ENCODE peak calls at places on chromosomes 11 and 22, in four cellular contexts. Y, U, P and H are unnamed samples.

GRCh38 chr22:48635825-48636224 is 1191.8 kb downstream of the BRD1 start:
- DNase-seq in U (no peak), P (no peak), Y (no peak), H (no peak)

GRCh38 chr22:21051836-21052400 is 6.2 kb downstream of the LRRC74B start:
- DNase-seq in U (no peak), P (peak; percentile 21), Y (no peak), H (no peak)

GRCh38 chr11:507727-508515 is 879 bp upstream of the RNH1 start:
- DNase-seq in U (no peak), P (no peak), Y (no peak), H (no peak)

GRCh38 chr22:42077486-42078125 is 1.9 kb upstream of the SMDT1 start:
- DNase-seq in Y (no peak), P (no peak), U (no peak), H (no peak)

GRCh38 chr11:63767415-63768231 is 952 bp downstream of the ZFTA start:
- DNase-seq in U (peak; percentile 96), P (peak; percentile 82), Y (peak; percentile 87), H (peak; percentile 73)

GRCh38 chr11:29996016-29996415 is 20.8 kb downstream of the KCNA4 start:
- DNase-seq in P (no peak), Y (no peak), U (no peak), H (no peak)

GRCh38 chr11:69413015-69413801 is 68.3 kb upstream of the LINC01488 start:
- DNase-seq in U (no peak), Y (no peak), P (no peak), H (no peak)

GRCh38 chr11:21048626-21049025 is 379.2 kb downstream of the NELL1 start:
- DNase-seq in Y (no peak), P (no peak), U (no peak), H (no peak)

GRCh38 chr22:43567691-43568308 is 156.0 kb downstream of the MPPED1 start:
- DNase-seq in U (no peak), P (peak; percentile 2), Y (peak; percentile 3), H (no peak)

GRCh38 chr11:112345708-112346107 is 85.0 kb upstream of the PLET1 start:
- DNase-seq in U (peak; percentile 13), Y (no peak), P (no peak), H (no peak)

GRCh38 chr11:27963370-27963769 is 144.6 kb downstream of the KIF18A start:
- DNase-seq in P (peak; percentile 12), Y (no peak), U (no peak), H (no peak)

GRCh38 chr11:57650739-57651090 is 1.0 kb upstream of the YPEL4 start:
- DNase-seq in U (no peak), Y (no peak), P (no peak), H (no peak)

GRCh38 chr11:12356944-12357655 is 20.3 kb upstream of the PARVA start:
- DNase-seq in P (no peak), U (no peak), Y (no peak), H (no peak)

GRCh38 chr22:48321986-48322545 is 1505.6 kb downstream of the BRD1 start:
- DNase-seq in P (no peak), U (no peak), Y (no peak), H (no peak)

GRCh38 chr11:27459191-27459590 is 13.4 kb downstream of the LGR4 start:
- DNase-seq in Y (no peak), U (no peak), P (no peak), H (no peak)

GRCh38 chr11:122108192-122108799 is 7.7 kb downstream of the BLID start:
- DNase-seq in U (peak; percentile 71), P (no peak), Y (peak; percentile 73), H (peak; percentile 60)

GRCh38 chr22:25774575-25775026 is 32.6 kb downstream of the MYO18B start:
- DNase-seq in P (no peak), U (peak; percentile 71), Y (no peak), H (no peak)
- TF ChIP-seq CTCF in P (peak; percentile 26), U (peak; percentile 82), Y (peak; percentile 53), H (peak; percentile 26)

DNA sequence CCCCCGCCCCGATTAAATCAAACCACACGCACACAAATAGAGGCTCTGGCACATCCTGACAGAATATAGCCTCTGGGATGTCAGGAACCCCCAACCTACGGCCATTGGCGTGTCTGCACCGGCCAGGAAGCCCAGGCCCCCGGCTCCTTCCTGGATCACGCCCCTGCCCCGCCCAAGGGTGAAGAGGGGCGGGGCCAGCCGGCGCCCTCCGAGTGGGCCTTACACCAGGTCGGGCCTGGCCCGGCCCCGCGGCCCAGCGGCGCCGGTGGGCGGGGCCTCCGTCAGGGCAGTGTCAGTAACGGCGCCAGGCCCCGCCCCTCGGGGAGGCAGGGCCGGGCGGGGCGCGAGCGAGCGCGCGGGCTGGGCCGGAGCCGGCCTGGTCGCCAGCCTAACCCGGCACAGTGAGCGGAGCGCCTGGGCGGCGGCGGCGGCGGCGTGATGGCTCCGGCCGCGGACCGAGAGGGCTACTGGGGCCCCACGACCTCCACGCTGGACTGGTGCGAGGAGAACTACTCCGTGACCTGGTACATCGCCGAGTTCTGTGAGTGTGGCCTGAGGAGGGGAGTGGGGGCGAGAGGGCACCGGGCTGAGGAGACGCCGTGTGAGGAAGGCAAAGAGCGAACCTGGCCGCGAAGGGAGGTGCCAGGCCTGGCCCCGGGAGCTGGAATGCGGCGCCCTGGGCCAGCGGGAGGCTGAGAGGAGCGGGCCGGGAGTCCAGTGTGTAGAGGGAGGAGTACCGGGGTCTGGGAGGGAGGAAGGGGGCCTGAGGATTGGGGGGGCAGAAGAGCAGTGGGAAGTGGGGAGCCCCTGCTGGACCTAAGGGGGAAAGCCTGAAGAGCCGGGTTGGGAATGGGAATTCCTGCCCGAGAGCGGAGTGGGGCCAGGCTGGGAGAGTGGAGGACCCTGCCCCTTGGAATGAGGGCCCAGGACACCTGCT is at the start of gene ACER3:
- DNase-seq in Y (peak; percentile 96), U (peak; percentile 98), P (peak; percentile 82), H (peak; percentile 89)
- TF ChIP-seq CTCF in Y (peak; percentile 27), U (peak; percentile 44), P (peak; percentile 19), H (peak; percentile 22)

DNA sequence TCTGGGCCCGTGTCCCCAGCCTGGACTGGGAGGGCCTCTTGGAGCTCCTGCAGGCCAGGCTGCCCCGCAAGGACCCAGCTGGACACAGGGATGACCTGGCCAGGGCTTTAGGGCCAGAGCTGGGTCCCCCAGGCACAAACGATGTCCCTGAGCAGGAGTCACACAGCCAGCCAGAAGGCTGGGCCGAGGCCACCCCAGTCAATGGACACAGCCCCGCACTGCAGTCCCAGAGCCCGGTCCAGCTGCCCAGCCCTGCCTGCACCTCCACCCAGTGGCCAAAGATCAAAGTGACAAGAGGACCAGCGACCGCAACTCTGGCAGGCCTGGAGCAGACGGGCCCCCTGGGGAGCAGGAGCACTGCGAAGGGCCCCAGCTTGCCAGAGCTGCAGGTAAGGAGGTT is 38.2 kb downstream of the TRIOBP start:
- DNase-seq in Y (no peak), P (no peak), U (peak; percentile 84), H (no peak)
- TF ChIP-seq CTCF in Y (peak; percentile 27), P (peak; percentile 23), U (peak; percentile 66), H (peak; percentile 18)

GRCh38 chr11:72789493-72790131 is 4.2 kb downstream of the STARD10 start:
- DNase-seq in P (peak; percentile 72), U (peak; percentile 0), Y (peak; percentile 61), H (peak; percentile 24)

GRCh38 chr11:72788250-72788649 is 5.6 kb downstream of the STARD10 start:
- DNase-seq in Y (no peak), U (peak; percentile 1), P (no peak), H (no peak)

GRCh38 chr11:72784662-72785061 is 9.2 kb downstream of the STARD10 start:
- DNase-seq in U (peak; percentile 0), P (no peak), Y (no peak), H (no peak)

GRCh38 chr11:72786305-72787261 is 7.3 kb downstream of the STARD10 start:
- DNase-seq in U (peak; percentile 0), P (no peak), Y (no peak), H (no peak)

DNA sequence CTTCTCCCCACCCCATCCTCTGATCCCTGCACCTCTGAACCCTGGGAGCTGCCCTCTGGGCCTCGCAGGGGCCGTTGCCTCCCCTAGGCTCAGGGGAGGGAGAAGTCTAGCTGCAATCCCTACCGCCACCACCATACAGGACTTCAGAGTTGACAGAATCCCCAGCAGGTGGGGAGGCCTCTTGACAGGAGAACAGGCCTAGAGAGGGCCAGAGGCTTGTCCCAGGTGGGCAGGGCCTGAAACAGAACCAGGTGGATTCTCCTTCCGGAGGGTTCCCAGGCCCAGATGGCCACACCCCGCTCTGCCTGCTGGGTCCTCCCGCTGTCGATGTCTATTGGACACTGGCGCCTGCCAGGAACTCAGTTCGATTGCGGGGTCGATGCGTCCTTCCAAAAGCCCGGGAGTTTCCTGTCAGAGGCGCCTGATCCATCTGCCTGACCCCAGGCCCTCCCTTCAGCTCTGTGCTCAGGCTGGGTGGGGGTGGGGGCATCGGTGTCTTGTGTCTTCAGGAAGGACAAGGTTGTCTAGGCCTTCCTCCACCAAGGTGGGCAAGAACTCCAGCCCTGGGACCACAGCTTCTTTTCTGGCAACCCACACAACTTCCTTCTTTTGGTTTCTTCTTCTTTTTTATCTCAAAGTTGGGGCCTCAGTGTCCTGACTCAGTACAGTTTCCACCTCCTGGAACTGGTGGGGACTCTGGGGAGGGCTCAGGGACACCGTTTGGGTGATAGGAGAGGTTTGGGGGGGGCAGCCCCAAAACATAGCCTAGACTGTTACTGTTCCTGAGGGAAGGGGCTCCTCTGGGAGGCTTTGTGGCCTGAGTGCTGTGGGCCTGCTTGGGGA is 6.4 kb downstream of the STARD10 start:
- DNase-seq in U (peak; percentile 70), Y (no peak), P (no peak), H (no peak)
- TF ChIP-seq CTCF in U (peak; percentile 42), Y (no peak), P (no peak), H (no peak)

DNA sequence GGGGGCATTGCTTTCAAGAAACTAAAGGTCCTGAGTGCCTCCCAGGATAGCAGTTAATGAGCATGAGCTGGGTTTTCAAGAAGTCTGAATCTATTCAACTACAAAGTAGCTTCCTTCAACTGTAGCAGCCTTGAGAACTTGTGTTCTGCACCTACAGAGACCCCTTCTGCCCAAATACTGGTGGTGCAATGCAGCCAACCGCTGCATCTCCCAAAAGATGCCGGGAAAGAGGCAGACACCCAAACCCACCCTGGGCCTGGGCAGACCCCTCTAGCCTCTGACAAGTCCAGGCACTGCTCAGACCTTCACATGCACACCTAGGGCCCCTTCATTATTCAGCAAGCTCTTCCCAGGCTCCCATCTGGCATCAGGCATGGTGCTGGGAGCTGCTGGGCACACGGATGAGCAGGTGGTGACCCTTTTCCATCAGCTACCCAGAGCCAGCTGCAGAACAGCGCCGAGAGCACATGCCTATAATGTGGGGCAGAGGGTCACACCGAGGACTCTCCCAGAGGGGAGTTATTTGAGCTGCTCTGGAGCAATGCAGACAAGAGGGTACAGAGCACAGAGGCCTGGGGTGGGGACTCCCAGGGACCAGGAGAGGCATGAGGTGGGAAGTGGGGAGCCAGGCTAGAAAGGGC is 44.9 kb upstream of the ETS1 start:
- DNase-seq in U (peak; percentile 80), P (peak; percentile 60), Y (peak; percentile 75), H (peak; percentile 49)
- TF ChIP-seq CTCF in U (peak; percentile 70), P (peak; percentile 72), Y (peak; percentile 76), H (peak; percentile 51)

GRCh38 chr11:66143264-66143566 is 73.1 kb downstream of the PACS1 start:
- DNase-seq in Y (no peak), U (no peak), P (no peak), H (no peak)
- TF ChIP-seq CTCF in Y (no peak), U (no peak), P (no peak), H (no peak)

GRCh38 chr11:97722721-97723120 is 1298.0 kb upstream of the CNTN5 start:
- DNase-seq in U (no peak), P (peak; percentile 24), Y (no peak), H (no peak)

GRCh38 chr11:97717922-97718321 is 1302.8 kb upstream of the CNTN5 start:
- DNase-seq in P (no peak), U (no peak), Y (no peak), H (no peak)

DNA sequence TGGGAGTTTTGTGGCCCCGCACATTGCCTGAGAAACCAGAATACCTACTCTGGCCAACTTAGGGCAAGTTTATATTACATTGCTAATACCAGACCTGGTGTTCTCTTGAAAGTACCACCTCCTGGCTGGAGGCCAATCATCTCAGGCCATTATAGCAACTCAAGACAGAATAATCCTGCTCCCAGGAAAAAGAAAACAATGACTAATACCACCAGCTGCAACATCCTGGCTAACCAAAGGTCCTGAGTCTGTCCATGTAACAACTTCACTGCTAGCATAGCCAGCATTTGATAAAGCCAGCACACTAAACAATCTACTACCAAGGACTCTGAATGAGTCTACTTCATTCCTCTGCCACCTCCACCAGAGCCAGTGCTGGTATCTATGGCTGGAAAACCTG is 1298.7 kb upstream of the CNTN5 start:
- DNase-seq in U (no peak), P (peak; percentile 92), Y (peak; percentile 93), H (peak; percentile 89)
- TF ChIP-seq CTCF in U (no peak), P (no peak), Y (no peak), H (no peak)